ENCODE peak calls at places on chromosomes 2 and 18, in seven cellular contexts. Q, Z, B, Y, F, A and C are unnamed samples.

GRCh38 chr2:176067587-176068002 is 16.2 kb downstream of the EVX2 start:
- DNase-seq in Q (no peak), A (no peak), Z (no peak), F (no peak), Y (no peak), B (no peak), C (peak)

GRCh38 chr2:84861539-84861938 is 19.3 kb downstream of the TRABD2A start:
- DNase-seq in B (no peak), F (no peak), Z (no peak), A (no peak), Y (no peak), Q (no peak), C (no peak)

GRCh38 chr2:158782616-158783015 is 12.5 kb upstream of the DAPL1 start:
- DNase-seq in A (no peak), Y (no peak), Q (no peak), F (no peak), Z (no peak), B (no peak), C (no peak)

GRCh38 chr2:152465541-152465940 is 130.6 kb downstream of the FMNL2 start:
- DNase-seq in Y (no peak), Q (peak), F (no peak), A (no peak), B (no peak), Z (no peak), C (no peak)

GRCh38 chr2:42096869-42097591 is 49.2 kb downstream of the PKDCC start:
- DNase-seq in Y (no peak), A (no peak), Q (no peak), Z (no peak), B (no peak), F (no peak), C (no peak)

GRCh38 chr2:160471950-160472349 is 21.7 kb downstream of the RBMS1 start:
- DNase-seq in Z (no peak), A (no peak), Q (no peak), Y (no peak), B (no peak), F (no peak), C (no peak)

GRCh38 chr2:54520687-54521086 is 64.6 kb downstream of the SPTBN1 start:
- DNase-seq in B (no peak), Z (peak), F (no peak), Q (no peak), Y (peak), A (peak), C (no peak)

GRCh38 chr2:241636182-241636982 is 576 bp downstream of the THAP4 start:
- DNase-seq in Y (no peak), Q (peak), F (peak), Z (no peak), A (peak), B (no peak), C (peak)

GRCh38 chr18:42274488-42275137 is 319.6 kb downstream of the PIK3C3 start:
- DNase-seq in Y (no peak), B (no peak), F (peak), Q (peak), A (peak), Z (no peak), C (no peak)

GRCh38 chr18:5993938-5994337 is 98.6 kb upstream of the TMEM200C start:
- DNase-seq in F (no peak), Y (no peak), Z (no peak), Q (no peak), A (no peak), B (no peak), C (no peak)
- TF ChIP-seq CTCF in F (no peak), Y (no peak), Z (no peak), Q (no peak), A (no peak), B (no peak), C (no peak)

GRCh38 chr2:36812196-36812595 is 115.7 kb downstream of the VIT start:
- DNase-seq in B (no peak), Q (peak), Z (no peak), Y (no peak), A (no peak), F (no peak), C (peak)
- TF ChIP-seq CTCF in B (no peak), Q (peak), Z (peak), Y (peak), A (peak), F (peak), C (no peak)

DNA sequence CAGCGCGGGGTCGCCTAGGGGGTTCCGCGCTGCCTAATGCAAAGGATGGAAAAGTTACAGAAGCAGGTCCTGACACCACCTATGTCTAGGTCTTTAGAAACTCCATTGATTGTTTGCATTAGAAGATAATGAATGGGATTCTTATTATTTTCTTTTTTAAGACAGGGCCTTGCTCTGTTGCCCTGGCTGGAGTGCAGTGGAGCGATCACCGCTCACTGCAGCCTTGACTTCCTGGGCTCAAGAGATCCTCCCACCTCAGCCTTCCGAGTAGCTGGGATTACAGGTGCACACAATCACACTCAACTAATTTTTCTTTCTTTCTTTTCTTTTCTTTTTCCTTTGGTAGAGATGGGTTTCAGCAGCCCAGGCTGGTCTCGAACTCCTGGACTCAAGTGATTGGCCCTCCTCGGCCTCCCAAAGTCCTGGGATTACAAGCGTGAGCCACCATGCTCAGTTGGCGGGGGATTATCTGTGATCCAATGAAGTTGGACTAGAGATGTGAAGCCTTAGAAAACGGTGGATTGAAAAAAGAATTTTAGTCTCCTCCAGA is 761 bp upstream of the IDH1 start:
- DNase-seq in F (no peak), Q (no peak), Z (no peak), A (no peak), Y (no peak), B (no peak), C (no peak)
- TF ChIP-seq CTCF in F (no peak), Q (no peak), Z (no peak), A (no peak), Y (no peak), B (peak), C (no peak)

GRCh38 chr2:224382973-224383555 is 18.8 kb downstream of the FAM124B start:
- DNase-seq in Y (no peak), Q (no peak), B (no peak), Z (no peak), A (no peak), F (no peak), C (no peak)

GRCh38 chr2:224379986-224380385 is 21.9 kb downstream of the FAM124B start:
- DNase-seq in Y (no peak), Z (no peak), B (no peak), A (no peak), Q (no peak), F (no peak), C (no peak)

GRCh38 chr2:224379210-224379609 is 22.7 kb downstream of the FAM124B start:
- DNase-seq in F (no peak), Z (no peak), Q (no peak), Y (no peak), A (no peak), B (no peak), C (no peak)

GRCh38 chr2:224381913-224382647 is 19.8 kb downstream of the FAM124B start:
- DNase-seq in B (no peak), Q (no peak), Y (no peak), Z (no peak), F (no peak), A (no peak), C (no peak)

DNA sequence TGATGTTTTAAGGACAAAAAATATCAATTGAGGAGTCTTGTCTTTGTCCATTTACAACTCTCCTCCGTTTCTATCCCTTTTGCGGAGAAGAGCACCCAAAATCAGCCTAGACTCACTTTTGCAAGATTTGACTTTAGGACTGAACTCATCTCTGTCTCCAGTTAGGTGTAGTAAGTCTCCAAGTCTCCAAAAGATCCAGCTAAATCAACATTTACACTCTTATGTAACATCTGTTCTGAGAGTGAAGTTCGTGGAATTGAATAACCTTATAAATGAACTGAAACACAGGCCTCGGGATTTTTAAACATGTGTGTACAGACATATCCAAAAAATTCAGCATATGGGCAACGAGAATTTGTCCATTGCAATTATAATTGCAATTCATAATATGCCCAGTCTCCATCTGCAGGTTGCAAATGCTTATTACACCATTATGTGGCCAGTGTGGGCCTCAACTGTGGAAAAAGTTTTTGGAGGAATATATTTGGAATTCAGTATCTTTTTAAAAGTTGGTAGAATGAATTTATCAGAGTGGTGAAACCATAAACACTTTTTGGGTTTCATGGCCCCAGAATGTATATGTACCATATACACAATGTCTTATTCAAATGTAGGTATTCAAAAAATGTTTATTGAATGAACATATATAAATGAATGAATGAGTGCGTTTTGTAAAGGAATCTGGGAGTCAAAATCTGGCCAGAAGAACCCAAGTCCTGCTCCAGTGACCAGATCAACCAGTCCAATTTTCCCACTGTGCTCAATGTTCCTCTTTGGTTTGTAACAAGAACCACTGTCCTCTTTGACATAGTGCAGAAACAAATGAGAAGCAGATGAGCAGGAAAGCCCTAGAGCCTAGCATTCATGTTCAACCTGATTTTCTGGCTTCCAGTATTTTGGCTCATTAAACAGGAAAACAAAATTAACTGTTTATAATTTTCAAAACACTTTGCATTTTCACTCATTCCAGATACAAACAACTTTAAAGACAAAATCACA is 23.5 kb downstream of the FAM124B start:
- DNase-seq in B (no peak), Y (no peak), Z (no peak), Q (no peak), F (no peak), A (no peak), C (no peak)
- TF ChIP-seq CTCF in B (no peak), Y (no peak), Z (no peak), Q (no peak), F (peak), A (peak), C (no peak)

DNA sequence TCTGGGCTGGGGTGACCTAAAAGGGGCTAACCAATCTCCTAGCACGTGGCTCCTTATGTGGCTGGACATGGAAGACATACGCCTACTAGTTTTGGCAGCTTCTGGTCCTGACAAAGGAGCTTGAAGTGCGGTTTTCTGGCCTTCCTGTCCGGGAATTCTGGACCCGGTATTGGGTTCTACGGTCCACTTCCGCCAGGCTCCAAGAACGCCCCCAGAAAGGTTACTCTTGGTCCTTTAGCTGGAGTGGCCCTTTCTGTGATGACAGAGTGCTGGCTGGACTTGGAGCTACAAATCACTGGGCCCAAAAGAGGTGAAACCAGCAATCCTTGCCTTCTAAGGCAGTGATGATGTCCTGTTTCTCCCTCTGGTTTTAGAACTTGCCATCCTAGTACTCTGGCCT is 164.2 kb upstream of the EPAS1 start:
- DNase-seq in Z (no peak), Y (no peak), A (no peak), F (no peak), B (no peak), Q (no peak), C (no peak)
- TF ChIP-seq CTCF in Z (no peak), Y (no peak), A (no peak), F (no peak), B (no peak), Q (no peak), C (no peak)

GRCh38 chr2:9703701-9704221 is 73.0 kb upstream of the YWHAQ start:
- DNase-seq in Z (no peak), B (no peak), A (peak), F (no peak), Q (no peak), Y (peak), C (no peak)
- TF ChIP-seq CTCF in Z (peak), B (no peak), A (no peak), F (no peak), Q (no peak), Y (no peak), C (no peak)

DNA sequence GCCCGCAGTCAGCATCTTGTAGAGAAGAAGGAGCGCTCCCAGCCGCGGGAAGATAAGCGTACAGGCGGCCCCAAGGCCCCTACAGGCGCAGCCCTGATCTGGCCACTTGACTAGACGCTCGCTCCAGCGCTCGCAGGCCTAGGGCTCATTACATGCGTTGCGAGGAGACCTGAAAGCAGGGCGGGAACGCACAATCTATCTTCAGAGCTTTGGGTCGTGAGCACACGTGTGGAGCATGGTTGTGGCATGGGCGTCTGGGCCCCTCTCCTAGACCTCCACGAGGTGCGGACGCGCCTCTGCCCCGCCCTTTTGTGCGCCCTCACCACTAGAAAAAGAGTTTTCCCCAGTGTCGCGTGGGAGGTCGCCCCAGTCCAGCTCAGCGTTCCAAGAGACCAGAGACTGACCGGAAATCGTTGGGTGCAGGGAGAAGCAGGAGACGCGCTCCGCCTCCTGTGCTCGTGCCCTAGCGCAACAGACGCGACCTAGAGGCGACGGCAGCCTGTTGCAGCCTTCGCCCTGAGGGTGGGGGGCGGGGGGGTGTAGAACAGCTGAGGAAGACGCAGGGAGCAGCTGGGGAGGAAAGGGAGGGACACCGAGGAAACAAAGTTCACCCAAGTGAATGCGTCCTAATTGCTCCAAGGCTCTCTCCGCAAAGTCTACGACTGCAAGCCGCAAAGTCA is 12.6 kb downstream of the NR4A2 start:
- DNase-seq in Z (no peak), B (no peak), F (no peak), Y (no peak), A (no peak), Q (peak), C (no peak)
- TF ChIP-seq CTCF in Z (no peak), B (no peak), F (no peak), Y (no peak), A (peak), Q (peak), C (no peak)